ENCODE peak calls at places on chromosome 13, in ten cellular contexts. G is dorsolateral prefrontal cortex, P is ascending aorta, B is heart left ventricle, C is fibroblast of mammary gland, Z is body of pancreas, O is heart right ventricle, J is astrocyte of the spinal cord, Q is ovary, S is PC-9. H is an unnamed sample.
A peak's percentile ranks its signal among the peaks of the same experiment; 100 is the strongest.

GRCh38 chr13:45751882-45752281 is 49.8 kb downstream of the CBY2 start:
- DNase-seq in G (no peak), P (no peak), B (no peak), C (no peak), Z (no peak), O (no peak), J (no peak), Q (no peak), S (no peak), H (no peak)

GRCh38 chr13:43102304-43102703 is 78.9 kb downstream of the DNAJC15 start:
- DNase-seq in G (no peak), P (no peak), B (no peak), C (no peak), Z (no peak), O (no peak), J (no peak), Q (no peak), S (no peak), H (no peak)

GRCh38 chr13:24746618-24747247 is 17.2 kb upstream of the RNF17 start:
- DNase-seq in G (no peak), P (no peak), B (no peak), C (no peak), Z (no peak), O (no peak), J (peak; percentile 5), Q (no peak), S (no peak), H (no peak)

GRCh38 chr13:33228645-33229445 is 56.7 kb downstream of the STARD13 start:
- DNase-seq in G (no peak), P (no peak), B (no peak), C (peak; percentile 88), Z (no peak), O (no peak), J (peak; percentile 85), Q (no peak), S (no peak), H (no peak)

GRCh38 chr13:100045355-100045754 is 43.5 kb upstream of the PCCA start:
- DNase-seq in G (no peak), P (no peak), B (no peak), C (no peak), Z (no peak), O (no peak), J (no peak), Q (no peak), S (no peak), H (no peak)

GRCh38 chr13:42762917-42763316 is 18.5 kb upstream of the FAM216B start:
- DNase-seq in G (no peak), P (no peak), B (no peak), C (peak; percentile 98), Z (no peak), O (no peak), J (peak; percentile 93), Q (no peak), S (no peak), H (no peak)

GRCh38 chr13:74210693-74211393 is 76.6 kb upstream of the KLF12 start:
- DNase-seq in G (no peak), P (peak; percentile 30), B (no peak), C (peak; percentile 100), Z (peak; percentile 18), O (no peak), J (peak; percentile 94), Q (no peak), S (no peak), H (no peak)

GRCh38 chr13:94706854-94707399 is 5.4 kb downstream of the SOX21 start:
- DNase-seq in G (no peak), P (no peak), B (no peak), C (no peak), Z (no peak), O (no peak), J (peak; percentile 8), Q (no peak), S (no peak), H (no peak)

GRCh38 chr13:48853381-48854102 is 122.2 kb upstream of the FNDC3A start:
- DNase-seq in G (no peak), P (no peak), B (no peak), C (peak; percentile 61), Z (no peak), O (no peak), J (peak; percentile 53), Q (no peak), S (no peak), H (no peak)

GRCh38 chr13:84086847-84087162 is 204.5 kb upstream of the SLITRK1 start:
- DNase-seq in G (no peak), P (no peak), B (no peak), C (no peak), Z (no peak), O (no peak), J (no peak), Q (no peak), S (no peak), H (no peak)
- H3K4me3 ChIP-seq in G (no peak overlapping the region), P (no peak overlapping the region), B (no peak overlapping the region), C (no peak overlapping the region), Z (no peak overlapping the region), O (no peak overlapping the region), J (peak overlapping the region; percentile 38), Q (no peak overlapping the region), S (no peak overlapping the region), H (no peak overlapping the region)

GRCh38 chr13:46901721-46902120 is 4.9 kb upstream of the HTR2A start:
- DNase-seq in G (no peak), P (no peak), B (no peak), C (no peak), Z (no peak), O (no peak), J (no peak), Q (no peak), S (no peak), H (no peak)

GRCh38 chr13:46903748-46904147 is 6.9 kb upstream of the HTR2A start:
- DNase-seq in G (no peak), P (no peak), B (no peak), C (peak; percentile 47), Z (no peak), O (no peak), J (peak; percentile 43), Q (no peak), S (no peak), H (no peak)

GRCh38 chr13:46908511-46908910 is 11.7 kb upstream of the HTR2A start:
- DNase-seq in G (no peak), P (no peak), B (no peak), C (peak; percentile 79), Z (no peak), O (no peak), J (peak; percentile 85), Q (no peak), S (no peak), H (no peak)

GRCh38 chr13:46906440-46906839 is 9.6 kb upstream of the HTR2A start:
- DNase-seq in G (no peak), P (no peak), B (no peak), C (peak; percentile 28), Z (no peak), O (no peak), J (no peak), Q (no peak), S (no peak), H (no peak)

DNA sequence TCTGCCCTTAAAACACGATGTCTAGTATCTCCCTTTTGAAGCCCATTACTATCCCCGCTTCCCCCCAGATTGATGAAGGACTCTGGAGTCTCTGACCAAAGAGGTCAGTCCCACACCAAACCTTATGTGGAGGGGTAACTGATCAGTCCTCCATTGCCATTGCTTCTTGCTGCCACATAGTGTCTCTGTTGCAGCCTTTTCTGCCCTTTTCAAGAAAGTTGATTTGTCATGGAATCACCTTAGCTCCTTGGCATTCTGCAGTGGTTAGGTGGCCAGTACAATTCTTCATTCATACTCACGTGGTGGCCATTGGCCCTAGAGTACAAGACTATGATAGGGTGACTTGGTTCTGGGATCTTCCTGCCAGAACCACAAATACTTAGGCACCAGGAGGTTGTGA is 8.4 kb upstream of the HTR2A start:
- DNase-seq in G (no peak), P (no peak), B (no peak), C (peak; percentile 55), Z (no peak), O (no peak), J (no peak), Q (no peak), S (no peak), H (no peak)
- TF ChIP-seq CTCF in G (no peak), P (no peak), B (no peak), C (peak; percentile 47), Z (no peak), O (no peak), J (peak; percentile 32), Q (no peak), S (no peak), H (peak; percentile 29)

GRCh38 chr13:41313659-41314197 is 2.7 kb downstream of the NAA16 start:
- DNase-seq in G (no peak), P (no peak), B (no peak), C (no peak), Z (no peak), O (no peak), J (no peak), Q (no peak), S (no peak), H (no peak)
- H3K4me3 ChIP-seq in G (peak overlapping the region; percentile 99), P (peak overlapping the region; percentile 94), B (peak overlapping the region; percentile 78), C (no peak overlapping the region), Z (no peak overlapping the region), O (no peak overlapping the region), J (no peak overlapping the region), Q (no peak overlapping the region), S (peak overlapping the region; percentile 96), H (peak overlapping the region; percentile 83)

DNA sequence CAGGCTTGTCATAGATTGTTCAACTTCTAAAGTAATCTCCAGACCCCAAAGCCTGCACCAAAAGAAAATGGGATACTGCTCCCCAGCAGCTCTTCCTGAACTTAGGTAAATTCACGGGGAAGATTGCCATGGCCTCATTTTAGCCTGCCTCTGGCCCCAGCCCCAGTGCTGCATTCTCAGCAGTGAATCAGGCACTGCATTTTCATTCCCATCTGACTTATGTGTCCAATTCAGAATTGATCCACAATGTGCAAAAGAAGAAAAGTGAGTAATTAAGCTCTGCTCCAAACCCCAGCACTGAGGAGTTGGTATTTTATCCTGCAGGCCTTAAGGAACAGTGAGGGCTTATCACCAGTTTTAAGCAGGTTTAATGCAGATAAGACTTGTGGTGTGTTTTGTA is 176.4 kb downstream of the KCTD12 start:
- DNase-seq in G (no peak), P (no peak), B (no peak), C (peak; percentile 37), Z (no peak), O (no peak), J (no peak), Q (no peak), S (no peak), H (no peak)
- TF ChIP-seq CTCF in G (no peak), P (no peak), B (no peak), C (no peak), Z (no peak), O (no peak), J (no peak), Q (no peak), S (no peak), H (no peak)

GRCh38 chr13:51179432-51179971 is 42.7 kb upstream of the FAM124A start:
- DNase-seq in G (no peak), P (no peak), B (no peak), C (no peak), Z (no peak), O (no peak), J (no peak), Q (no peak), S (no peak), H (no peak)
- H3K4me3 ChIP-seq in G (no peak overlapping the region), P (no peak overlapping the region), B (no peak overlapping the region), C (no peak overlapping the region), Z (no peak overlapping the region), O (no peak overlapping the region), J (no peak overlapping the region), Q (no peak overlapping the region), S (no peak overlapping the region), H (no peak overlapping the region)